ENCODE peak calls at places on chromosomes 4 and X, in four cellular contexts. One of them, this sample, is unnamed.

GRCh38 chr4:148795156-148795864 is 353.1 kb upstream of the NR3C2 start:
- DNase-seq in GM18507: no peak
- DNase-seq in CD8-positive, alpha-beta memory T cell: no peak
- DNase-seq in stromal cell of bone marrow: no peak
- DNase-seq in this sample: no peak

GRCh38 chrX:96407501-96407900 is 277.1 kb upstream of the DIAPH2 start:
- DNase-seq in GM18507: no peak
- DNase-seq in CD8-positive, alpha-beta memory T cell: no peak
- DNase-seq in stromal cell of bone marrow: peak; percentile 54
- DNase-seq in this sample: peak; percentile 9

GRCh38 chr4:138537739-138538138 is 295.6 kb upstream of the SLC7A11 start:
- DNase-seq in GM18507: no peak
- DNase-seq in CD8-positive, alpha-beta memory T cell: no peak
- DNase-seq in stromal cell of bone marrow: no peak
- DNase-seq in this sample: no peak

GRCh38 chr4:93814141-93814540 is 14.4 kb upstream of the ATOH1 start:
- DNase-seq in GM18507: no peak
- DNase-seq in CD8-positive, alpha-beta memory T cell: no peak
- DNase-seq in stromal cell of bone marrow: no peak
- DNase-seq in this sample: no peak

GRCh38 chr4:99683913-99684312 is 26.3 kb upstream of the C4orf54 start:
- DNase-seq in GM18507: no peak
- DNase-seq in CD8-positive, alpha-beta memory T cell: no peak
- DNase-seq in stromal cell of bone marrow: no peak
- DNase-seq in this sample: no peak

GRCh38 chrX:2188316-2188715 is 312.5 kb downstream of the DHRSX start:
- DNase-seq in GM18507: no peak
- DNase-seq in CD8-positive, alpha-beta memory T cell: no peak
- DNase-seq in stromal cell of bone marrow: no peak
- DNase-seq in this sample: no peak

GRCh38 chr4:39114436-39114835 is 52.4 kb downstream of the KLHL5 start:
- DNase-seq in GM18507: no peak
- DNase-seq in CD8-positive, alpha-beta memory T cell: no peak
- DNase-seq in stromal cell of bone marrow: no peak
- DNase-seq in this sample: no peak

GRCh38 chrX:43456056-43456455 is 200.0 kb upstream of the MAOA start:
- DNase-seq in GM18507: no peak
- DNase-seq in CD8-positive, alpha-beta memory T cell: no peak
- DNase-seq in stromal cell of bone marrow: no peak
- DNase-seq in this sample: no peak

GRCh38 chrX:43971966-43972961 is 926 bp downstream of the NDP start:
- DNase-seq in GM18507: no peak
- DNase-seq in CD8-positive, alpha-beta memory T cell: no peak
- DNase-seq in stromal cell of bone marrow: no peak
- DNase-seq in this sample: no peak

GRCh38 chr4:71602271-71602890 is 181.5 kb downstream of the GC start:
- DNase-seq in GM18507: no peak
- DNase-seq in CD8-positive, alpha-beta memory T cell: no peak
- DNase-seq in stromal cell of bone marrow: peak; percentile 40
- DNase-seq in this sample: no peak

GRCh38 chr4:120536884-120537283 is 385.6 kb downstream of the PRDM5 start:
- DNase-seq in GM18507: no peak
- DNase-seq in CD8-positive, alpha-beta memory T cell: no peak
- DNase-seq in stromal cell of bone marrow: no peak
- DNase-seq in this sample: no peak

GRCh38 chr4:98996056-98996941 is 778 bp downstream of the METAP1 start:
- DNase-seq in GM18507: no peak
- DNase-seq in CD8-positive, alpha-beta memory T cell: no peak
- DNase-seq in stromal cell of bone marrow: no peak
- DNase-seq in this sample: no peak

GRCh38 chrX:78759081-78759480 is 11.6 kb downstream of the LPAR4 start:
- DNase-seq in GM18507: no peak
- DNase-seq in CD8-positive, alpha-beta memory T cell: no peak
- DNase-seq in stromal cell of bone marrow: no peak
- DNase-seq in this sample: no peak

GRCh38 chr4:84530871-84531270 is 31.8 kb upstream of the NKX6-1 start:
- DNase-seq in GM18507: no peak
- DNase-seq in CD8-positive, alpha-beta memory T cell: no peak
- DNase-seq in stromal cell of bone marrow: no peak
- DNase-seq in this sample: no peak

GRCh38 chrX:129493643-129494042 is 29.6 kb downstream of the SMARCA1 start:
- DNase-seq in GM18507: no peak
- DNase-seq in CD8-positive, alpha-beta memory T cell: no peak
- DNase-seq in stromal cell of bone marrow: peak; percentile 45
- DNase-seq in this sample: no peak

GRCh38 chr4:56650259-56651070 is 30.6 kb downstream of the HOPX start:
- DNase-seq in GM18507: no peak
- DNase-seq in CD8-positive, alpha-beta memory T cell: no peak
- DNase-seq in stromal cell of bone marrow: no peak
- DNase-seq in this sample: no peak

GRCh38 chr4:175444512-175444911 is 367.6 kb downstream of the GPM6A start:
- DNase-seq in GM18507: no peak
- DNase-seq in CD8-positive, alpha-beta memory T cell: no peak
- DNase-seq in stromal cell of bone marrow: no peak
- DNase-seq in this sample: no peak

GRCh38 chr4:133112641-133113040 is 36.5 kb upstream of the PCDH10 start:
- DNase-seq in GM18507: no peak
- DNase-seq in CD8-positive, alpha-beta memory T cell: no peak
- DNase-seq in stromal cell of bone marrow: no peak
- DNase-seq in this sample: no peak

GRCh38 chr4:150268444-150268843 is 190.2 kb downstream of the DCLK2 start:
- DNase-seq in GM18507: no peak
- DNase-seq in CD8-positive, alpha-beta memory T cell: no peak
- DNase-seq in stromal cell of bone marrow: no peak
- DNase-seq in this sample: no peak

GRCh38 chr4:101114936-101115372 is 232.4 kb downstream of the PPP3CA start:
- DNase-seq in GM18507: no peak
- DNase-seq in CD8-positive, alpha-beta memory T cell: no peak
- DNase-seq in stromal cell of bone marrow: peak; percentile 47
- DNase-seq in this sample: no peak

GRCh38 chr4:81166431-81166830 is 48.6 kb downstream of the PRKG2 start:
- DNase-seq in GM18507: no peak
- DNase-seq in CD8-positive, alpha-beta memory T cell: no peak
- DNase-seq in stromal cell of bone marrow: peak; percentile 10
- DNase-seq in this sample: no peak

GRCh38 chr4:123673971-123674370 is 277.4 kb downstream of the SPRY1 start:
- DNase-seq in GM18507: no peak
- DNase-seq in CD8-positive, alpha-beta memory T cell: no peak
- DNase-seq in stromal cell of bone marrow: no peak
- DNase-seq in this sample: no peak

GRCh38 chr4:111362891-111363290 is 740.0 kb upstream of the PITX2 start:
- DNase-seq in GM18507: no peak
- DNase-seq in CD8-positive, alpha-beta memory T cell: no peak
- DNase-seq in stromal cell of bone marrow: peak; percentile 99
- DNase-seq in this sample: no peak

GRCh38 chr4:148780426-148781005 is 338.3 kb upstream of the NR3C2 start:
- DNase-seq in GM18507: no peak
- DNase-seq in CD8-positive, alpha-beta memory T cell: no peak
- DNase-seq in stromal cell of bone marrow: no peak
- DNase-seq in this sample: no peak

GRCh38 chr4:108834167-108834566 is 71.3 kb upstream of the ETNPPL start:
- DNase-seq in GM18507: no peak
- DNase-seq in CD8-positive, alpha-beta memory T cell: no peak
- DNase-seq in stromal cell of bone marrow: peak; percentile 41
- DNase-seq in this sample: peak; percentile 17

GRCh38 chr4:86968477-86969015 is 33.7 kb downstream of the AFF1 start:
- DNase-seq in GM18507: no peak
- DNase-seq in CD8-positive, alpha-beta memory T cell: no peak
- DNase-seq in stromal cell of bone marrow: no peak
- DNase-seq in this sample: no peak

GRCh38 chrX:26414534-26414933 is 198.6 kb downstream of the MAGEB5 start:
- DNase-seq in GM18507: no peak
- DNase-seq in CD8-positive, alpha-beta memory T cell: no peak
- DNase-seq in stromal cell of bone marrow: no peak
- DNase-seq in this sample: no peak

GRCh38 chr4:7034262-7035081 is 8.7 kb upstream of the TADA2B start:
- DNase-seq in GM18507: no peak
- DNase-seq in CD8-positive, alpha-beta memory T cell: no peak
- DNase-seq in stromal cell of bone marrow: no peak
- DNase-seq in this sample: no peak

This sample was measured in amniotic stem cell.